ENCODE peak calls at places on chromosome 10, in four cellular contexts. I is stomach, R is GM23338, Q is endothelial cell of umbilical vein. X is an unnamed sample.
A peak's percentile ranks its signal among the peaks of the same experiment; 100 is the strongest.

GRCh38 chr10:5813091-5813340 is 218 bp downstream of the GDI2 start:
- DNase-seq in Q (no peak), R (no peak), I (no peak), X (no peak)

GRCh38 chr10:94963901-94964300 is 25.4 kb downstream of the CYP2C9 start:
- DNase-seq in I (no peak), Q (peak; percentile 19), R (peak; percentile 81), X (no peak)

GRCh38 chr10:71582506-71582905 is 137.1 kb downstream of the C10orf105 start:
- DNase-seq in Q (no peak), R (no peak), I (no peak), X (no peak)

GRCh38 chr10:71817831-71818268 is 33.2 kb downstream of the PSAP start:
- DNase-seq in I (no peak), R (no peak), Q (no peak), X (peak; percentile 90)

GRCh38 chr10:124339951-124340760 is 78.6 kb downstream of the OAT start:
- DNase-seq in R (no peak), I (peak; percentile 24), Q (peak; percentile 19), X (no peak)

GRCh38 chr10:92181575-92181974 is 109.3 kb downstream of the CPEB3 start:
- DNase-seq in R (peak; percentile 32), Q (peak; percentile 58), I (no peak), X (no peak)

GRCh38 chr10:80131499-80131901 is 1.0 kb upstream of the PLAC9 start:
- DNase-seq in R (peak; percentile 76), Q (no peak), I (no peak), X (peak; percentile 43)

GRCh38 chr10:27225642-27226257 is 14.8 kb downstream of the ACBD5 start:
- DNase-seq in I (no peak), R (no peak), Q (no peak), X (no peak)

GRCh38 chr10:84552478-84552877 is 224.1 kb downstream of the CCSER2 start:
- DNase-seq in I (no peak), Q (no peak), R (peak; percentile 65), X (no peak)

GRCh38 chr10:58465641-58466040 is 47.0 kb upstream of the BICC1 start:
- DNase-seq in R (no peak), Q (no peak), I (no peak), X (no peak)

GRCh38 chr10:117860823-117861222 is 185.9 kb downstream of the RAB11FIP2 start:
- DNase-seq in I (no peak), R (peak; percentile 45), Q (peak; percentile 5), X (no peak)

GRCh38 chr10:69730251-69731156 is 71.2 kb upstream of the COL13A1 start:
- DNase-seq in I (no peak), R (no peak), Q (no peak), X (peak; percentile 79)

GRCh38 chr10:3761916-3762708 is 22.9 kb downstream of the KLF6 start:
- DNase-seq in Q (no peak), R (peak; percentile 83), I (no peak), X (peak; percentile 16)

GRCh38 chr10:48821692-48822091 is 117.9 kb downstream of the LRRC18 start:
- DNase-seq in I (no peak), Q (no peak), R (no peak), X (no peak)

GRCh38 chr10:72310636-72311035 is 36.9 kb downstream of the DDIT4 start:
- DNase-seq in Q (no peak), R (no peak), I (no peak), X (no peak)

GRCh38 chr10:97849491-97850402 is at the start of gene GOLGA7B:
- DNase-seq in R (peak; percentile 89), Q (peak; percentile 15), I (peak; percentile 49), X (no peak)

GRCh38 chr10:97851341-97852001 is 1.8 kb downstream of the GOLGA7B start:
- DNase-seq in Q (no peak), R (no peak), I (no peak), X (no peak)

GRCh38 chr10:97850446-97850845 is 803 bp downstream of the GOLGA7B start:
- DNase-seq in R (peak; percentile 59), I (no peak), Q (no peak), X (no peak)

GRCh38 chr10:97852277-97852676 is 2.6 kb downstream of the GOLGA7B start:
- DNase-seq in I (no peak), R (no peak), Q (no peak), X (no peak)

GRCh38 chr10:97849101-97849490 is 547 bp upstream of the GOLGA7B start:
- DNase-seq in Q (no peak), I (no peak), R (peak; percentile 41), X (no peak)
- TF ChIP-seq POLR2AphosphoS5 in Q (no peak), I (no peak), R (no peak), X (no peak)

DNA sequence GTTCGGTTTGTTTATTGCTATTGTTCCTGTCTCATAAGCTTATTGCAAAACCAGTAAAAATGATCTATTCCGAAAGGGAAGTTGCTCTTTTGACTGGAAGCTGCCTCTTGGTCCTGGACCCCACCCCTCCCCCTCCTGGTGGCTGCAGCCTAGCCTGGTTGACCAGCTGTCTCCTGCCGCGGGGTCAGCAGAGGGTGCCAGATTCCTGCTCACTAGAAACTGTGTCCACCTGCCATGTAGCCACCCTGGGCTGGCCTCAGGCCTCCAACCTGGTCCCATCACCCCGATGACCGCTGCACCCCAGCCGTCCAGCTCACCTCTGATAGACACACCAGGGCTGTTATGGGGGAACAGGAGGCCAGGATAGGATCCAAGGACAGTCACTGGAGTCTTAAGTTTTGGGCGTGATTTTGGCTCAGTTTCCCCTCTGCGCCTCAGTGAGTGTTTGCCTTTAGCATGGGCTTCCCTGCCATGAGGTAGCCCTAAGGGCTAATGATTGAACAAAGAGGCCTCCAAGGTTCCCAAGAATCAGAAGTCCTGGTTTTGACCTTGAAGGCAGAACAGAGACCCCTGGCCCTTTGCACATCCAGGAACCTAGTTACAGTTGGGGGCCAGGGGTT is 32.9 kb upstream of the SLF2 start:
- DNase-seq in R (peak; percentile 32), I (no peak), Q (no peak), X (no peak)
- H3K4me1 ChIP-seq in R (peaks cover 11% of the 10 kb centered on the region), I (peaks cover 3% of the 10 kb centered on the region), Q (peaks cover 13% of the 10 kb centered on the region), X (no peaks in the 10 kb centered on the region)

GRCh38 chr10:59537451-59537850 is 172.2 kb downstream of the SLC16A9 start:
- DNase-seq in Q (no peak), R (no peak), I (no peak), X (no peak)

GRCh38 chr10:59536576-59537014 is 173.1 kb downstream of the SLC16A9 start:
- DNase-seq in R (peak; percentile 17), Q (peak; percentile 56), I (no peak), X (no peak)

GRCh38 chr10:59538623-59539022 is 171.0 kb downstream of the SLC16A9 start:
- DNase-seq in R (no peak), Q (no peak), I (no peak), X (no peak)

GRCh38 chr10:59536151-59536550 is 173.5 kb downstream of the SLC16A9 start:
- DNase-seq in R (no peak), Q (peak; percentile 78), I (no peak), X (no peak)
- TF ChIP-seq POLR2AphosphoS5 in R (no peak), Q (no peak), I (peak; percentile 57), X (no peak)

DNA sequence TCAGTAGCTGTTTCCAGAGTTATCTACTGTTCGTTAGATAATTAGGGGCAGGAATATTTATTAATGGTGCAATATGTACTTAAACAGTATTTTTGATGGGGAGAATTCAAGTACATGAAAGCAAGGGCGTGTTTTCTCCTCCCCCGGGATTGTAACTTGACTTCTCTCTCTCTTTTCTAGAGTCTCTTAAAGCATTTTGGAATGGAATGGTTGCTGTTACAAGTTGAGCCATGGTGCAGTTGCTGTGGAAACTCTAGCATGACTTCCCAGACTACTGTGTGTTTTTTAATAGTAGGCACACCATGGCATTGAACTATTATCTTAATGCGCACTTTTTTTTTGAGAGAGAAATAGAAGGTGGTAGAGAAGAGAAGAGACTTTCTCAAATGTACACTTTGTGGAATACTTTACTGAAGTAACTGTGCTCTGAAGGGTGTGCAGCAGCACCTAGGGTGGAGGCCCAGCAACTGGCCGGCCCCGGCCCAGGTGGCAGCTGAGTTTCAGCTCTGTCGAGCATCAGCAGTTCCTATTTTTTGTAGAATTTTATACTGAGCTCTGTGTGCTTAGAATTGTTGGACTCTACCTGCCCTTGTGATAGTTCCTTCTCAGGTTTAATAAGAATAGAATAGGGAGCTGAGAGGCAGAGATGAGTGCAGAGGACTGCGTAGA is 64.4 kb downstream of the CCNY start:
- DNase-seq in I (no peak), Q (no peak), R (no peak), X (no peak)
- H3K4me1 ChIP-seq in I (peaks cover 76% of the 10 kb centered on the region), Q (no peaks in the 10 kb centered on the region), R (peaks cover 51% of the 10 kb centered on the region), X (peaks cover 38% of the 10 kb centered on the region)

GRCh38 chr10:122490786-122491680 is 29.7 kb downstream of the HTRA1 start:
- DNase-seq in Q (no peak), R (peak; percentile 15), I (no peak), X (no peak)
- TF ChIP-seq POLR2AphosphoS5 in Q (no peak), R (no peak), I (peak; percentile 39), X (peak; percentile 65)

DNA sequence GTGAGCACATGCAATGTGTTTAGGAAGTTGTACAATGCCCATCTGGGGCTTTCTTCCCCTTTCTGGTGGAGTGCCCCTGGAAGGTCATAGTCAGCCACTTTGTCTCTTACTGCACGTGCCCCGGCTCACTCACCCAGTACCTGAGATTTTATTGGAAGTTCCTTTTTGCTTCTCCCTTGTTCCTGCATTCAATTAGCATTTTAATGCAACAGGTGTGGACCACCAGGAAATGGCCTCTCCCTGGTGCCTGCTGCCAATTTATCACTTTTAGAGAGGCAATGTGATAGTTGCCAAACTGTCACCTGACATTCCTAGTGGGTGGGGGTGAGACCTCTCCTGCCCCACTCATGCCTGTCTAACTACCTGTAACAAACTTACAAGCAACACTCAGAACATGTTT is 293.4 kb upstream of the DKK1 start:
- DNase-seq in I (no peak), R (peak; percentile 42), Q (no peak), X (no peak)
- H3K4me1 ChIP-seq in I (peaks cover 8% of the 10 kb centered on the region), R (peaks cover 21% of the 10 kb centered on the region), Q (no peaks in the 10 kb centered on the region), X (no peaks in the 10 kb centered on the region)

GRCh38 chr10:931326-932318 is at the start of gene LARP4B:
- DNase-seq in R (peak; percentile 97), Q (peak; percentile 98), I (peak; percentile 97), X (peak; percentile 98)
- TF ChIP-seq POLR2AphosphoS5 in R (peak; percentile 73), Q (peak; percentile 69), I (peak; percentile 87), X (peak; percentile 72)

DNA sequence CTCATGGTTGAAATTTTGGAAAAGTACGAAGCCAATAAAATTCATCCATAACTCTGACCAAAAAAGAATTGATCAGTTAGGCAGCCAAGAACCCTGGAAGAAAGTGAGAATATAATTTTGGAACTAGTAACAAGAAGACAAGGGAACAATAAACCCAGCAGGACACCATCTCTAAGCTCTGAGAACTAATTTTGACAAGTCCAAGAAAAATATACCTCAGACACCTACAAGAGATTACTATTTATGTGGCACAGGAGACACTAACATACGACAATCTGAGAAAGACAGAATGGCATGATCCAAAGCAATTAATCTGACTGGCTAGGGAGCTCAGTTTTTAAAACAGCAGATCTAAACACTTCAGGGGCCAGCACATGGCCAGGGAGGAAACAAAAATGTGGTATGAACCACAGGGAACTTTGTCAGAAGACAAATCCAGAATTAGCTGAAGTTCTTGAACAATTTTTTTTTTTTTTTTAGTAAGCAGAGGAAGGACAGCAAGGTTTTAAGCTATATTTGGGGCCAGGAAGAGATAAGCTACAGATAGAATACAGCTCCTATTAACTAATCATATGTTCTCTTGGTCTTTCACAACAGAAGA is 38.9 kb downstream of the PARD3 start:
- DNase-seq in I (no peak), R (no peak), Q (no peak), X (no peak)
- H3K4me1 ChIP-seq in I (peaks cover 87% of the 10 kb centered on the region), R (peaks cover 36% of the 10 kb centered on the region), Q (peaks cover 14% of the 10 kb centered on the region), X (peaks cover 25% of the 10 kb centered on the region)

X was measured in suprapubic skin.